ENCODE peak calls at places on chromosome 15, in five cellular contexts. B is IMR-90, Y is SK-N-SH, P is A549, L is K562. V is an unnamed sample.

GRCh38 chr15:79593119-79593869 is 161.2 kb downstream of the MINAR1 start:
- DNase-seq in L (no peak), Y (no peak), B (peak; percentile 22), P (peak; percentile 32), V (no peak)

GRCh38 chr15:95394186-95395067 is 936.1 kb upstream of the NR2F2 start:
- DNase-seq in P (no peak), Y (no peak), B (peak; percentile 82), L (no peak), V (no peak)

GRCh38 chr15:100721758-100722550 is 119.6 kb downstream of the ASB7 start:
- DNase-seq in L (no peak), P (peak; percentile 98), Y (no peak), B (peak; percentile 100), V (no peak)

GRCh38 chr15:45759910-45760309 is 125.1 kb downstream of the SQOR start:
- DNase-seq in L (no peak), B (no peak), P (no peak), Y (no peak), V (no peak)

GRCh38 chr15:37100109-37100873 is at the start of gene MEIS2:
- DNase-seq in B (peak; percentile 96), P (peak; percentile 93), Y (peak; percentile 97), L (peak; percentile 94), V (peak; percentile 37)

GRCh38 chr15:40941528-40942336 is 11.5 kb upstream of the CHAC1 start:
- DNase-seq in Y (peak; percentile 97), L (peak; percentile 95), P (peak; percentile 58), B (peak; percentile 73), V (no peak)

GRCh38 chr15:83581381-83581780 is 72.5 kb upstream of the ADAMTSL3 start:
- DNase-seq in B (no peak), P (no peak), Y (no peak), L (no peak), V (no peak)

GRCh38 chr15:100111103-100112060 is 230.4 kb downstream of the ADAMTS17 start:
- DNase-seq in P (peak; percentile 30), Y (no peak), L (no peak), B (peak; percentile 88), V (no peak)

GRCh38 chr15:56325186-56325585 is 40.0 kb upstream of the TEX9 start:
- DNase-seq in L (no peak), P (peak; percentile 9), Y (no peak), B (peak; percentile 33), V (no peak)

GRCh38 chr15:47434641-47435040 is 282.7 kb upstream of the SEMA6D start:
- DNase-seq in L (no peak), Y (no peak), P (no peak), B (peak; percentile 76), V (no peak)

GRCh38 chr15:96054606-96055005 is 275.9 kb upstream of the NR2F2 start:
- DNase-seq in P (no peak), L (no peak), Y (no peak), B (peak; percentile 77), V (no peak)

GRCh38 chr15:53359038-53359437 is 400.4 kb downstream of the WDR72 start:
- DNase-seq in B (no peak), L (no peak), P (no peak), Y (no peak), V (no peak)

GRCh38 chr15:78925076-78925624 is 19.7 kb downstream of the CTSH start:
- DNase-seq in P (no peak), B (no peak), Y (no peak), L (no peak), V (no peak)

GRCh38 chr15:101449471-101450425 is 39.8 kb downstream of the PCSK6 start:
- DNase-seq in Y (no peak), P (no peak), B (no peak), L (no peak), V (no peak)

GRCh38 chr15:83320404-83320803 is 35.9 kb upstream of the BNC1 start:
- DNase-seq in B (peak; percentile 55), L (no peak), Y (no peak), P (peak; percentile 42), V (no peak)

GRCh38 chr15:70463453-70463834 is 299.9 kb downstream of the UACA start:
- DNase-seq in P (no peak), Y (no peak), L (peak; percentile 66), B (no peak), V (no peak)

GRCh38 chr15:42843699-42844098 is 76.9 kb downstream of the TTBK2 start:
- DNase-seq in P (no peak), B (no peak), L (no peak), Y (no peak), V (no peak)

GRCh38 chr15:75407083-75407482 is 38.7 kb upstream of the MAN2C1 start:
- DNase-seq in B (no peak), Y (no peak), P (no peak), L (no peak), V (no peak)

GRCh38 chr15:100707229-100707628 is 104.8 kb downstream of the ASB7 start:
- DNase-seq in P (no peak), Y (no peak), B (no peak), L (no peak), V (no peak)

GRCh38 chr15:101159096-101159935 is 92.5 kb downstream of the CHSY1 start:
- DNase-seq in B (no peak), L (no peak), P (no peak), Y (no peak), V (no peak)

GRCh38 chr15:78979456-78980320 is 34.8 kb upstream of the CTSH start:
- DNase-seq in B (peak; percentile 81), P (peak; percentile 92), L (peak; percentile 73), Y (peak; percentile 83), V (peak; percentile 66)

GRCh38 chr15:36808401-36809160 is 229.2 kb downstream of the CDIN1 start:
- DNase-seq in B (peak; percentile 25), L (no peak), Y (no peak), P (peak; percentile 13), V (no peak)

GRCh38 chr15:32824777-32825176 is 107.0 kb downstream of the GREM1 start:
- DNase-seq in Y (no peak), L (no peak), B (peak; percentile 92), P (peak; percentile 89), V (no peak)

GRCh38 chr15:60408438-60409105 is 10.8 kb upstream of the ANXA2 start:
- DNase-seq in Y (no peak), L (no peak), P (peak; percentile 92), B (peak; percentile 88), V (no peak)

GRCh38 chr15:60406513-60407124 is 8.8 kb upstream of the ANXA2 start:
- DNase-seq in Y (no peak), P (no peak), L (no peak), B (no peak), V (no peak)

GRCh38 chr15:60405405-60405804 is 7.6 kb upstream of the ANXA2 start:
- DNase-seq in Y (no peak), L (no peak), P (no peak), B (no peak), V (no peak)

GRCh38 chr15:60412026-60412425 is 14.2 kb upstream of the ANXA2 start:
- DNase-seq in Y (no peak), P (no peak), L (no peak), B (no peak), V (no peak)

DNA sequence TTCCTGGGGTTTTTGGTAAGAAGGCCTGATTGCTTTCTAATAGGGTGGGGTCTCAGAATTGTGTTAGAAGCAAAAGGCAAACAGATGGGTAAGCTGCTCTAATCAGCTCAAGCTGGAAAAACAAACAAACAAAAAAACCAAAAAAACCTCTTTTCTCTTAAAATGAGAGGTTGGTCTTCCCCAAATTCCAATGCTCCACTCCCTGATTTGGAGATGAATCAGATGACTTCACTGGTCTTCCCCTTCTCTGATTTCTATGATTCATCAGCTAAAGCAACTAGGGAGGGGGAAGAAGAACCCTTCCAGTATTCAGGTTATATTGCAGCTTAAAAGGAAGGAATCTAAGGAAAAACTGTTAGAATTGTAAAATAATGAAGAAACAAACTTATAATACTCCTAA is 9.6 kb upstream of the ANXA2 start:
- DNase-seq in P (peak; percentile 93), Y (no peak), L (no peak), B (peak; percentile 91), V (no peak)
- TF ChIP-seq RCOR1 in P (no peak), Y (no peak), L (no peak), B (no peak), V (no peak)

DNA sequence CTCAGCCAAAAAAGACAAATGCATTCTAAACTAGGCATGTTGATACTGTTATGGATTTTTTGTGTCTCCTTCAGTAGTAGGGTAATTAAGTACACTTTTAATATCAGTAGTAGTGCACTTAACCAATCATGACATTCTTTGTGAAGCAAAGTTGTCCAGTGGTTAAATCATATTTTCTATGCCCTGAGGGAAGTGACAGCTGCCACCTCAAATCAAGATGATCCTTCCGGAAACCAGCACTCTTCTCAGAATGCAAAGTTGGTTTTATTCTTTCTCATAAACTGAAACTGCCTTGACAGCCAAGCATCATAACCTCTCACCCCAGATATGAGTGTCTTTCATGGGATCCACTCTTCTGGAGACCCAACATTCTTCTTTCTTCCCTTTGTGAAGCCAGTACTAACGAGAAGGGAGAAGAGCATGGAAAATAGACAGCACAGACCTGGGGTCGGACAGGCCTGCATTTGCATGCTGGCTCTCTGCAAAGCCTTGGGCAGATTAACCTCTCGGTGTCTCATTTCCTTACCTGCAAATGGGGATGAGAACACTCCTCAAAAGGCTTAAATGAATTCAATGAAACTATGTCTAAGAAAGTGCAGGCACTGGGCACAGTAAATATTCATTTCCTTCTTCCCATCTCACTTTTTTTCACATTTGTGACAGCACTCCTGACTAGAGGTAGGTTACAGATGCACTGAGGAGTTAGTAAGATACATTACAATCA is 13.2 kb downstream of the AAGAB start:
- DNase-seq in B (no peak), L (no peak), P (no peak), Y (no peak), V (peak; percentile 80)
- TF ChIP-seq RCOR1 in B (no peak), L (no peak), P (no peak), Y (no peak), V (no peak)

GRCh38 chr15:63679588-63679987 is 82.4 kb downstream of the FBXL22 start:
- DNase-seq in P (no peak), L (no peak), B (no peak), Y (no peak), V (no peak)
- TF ChIP-seq RCOR1 in P (no peak), L (no peak), B (no peak), Y (no peak), V (no peak)

DNA sequence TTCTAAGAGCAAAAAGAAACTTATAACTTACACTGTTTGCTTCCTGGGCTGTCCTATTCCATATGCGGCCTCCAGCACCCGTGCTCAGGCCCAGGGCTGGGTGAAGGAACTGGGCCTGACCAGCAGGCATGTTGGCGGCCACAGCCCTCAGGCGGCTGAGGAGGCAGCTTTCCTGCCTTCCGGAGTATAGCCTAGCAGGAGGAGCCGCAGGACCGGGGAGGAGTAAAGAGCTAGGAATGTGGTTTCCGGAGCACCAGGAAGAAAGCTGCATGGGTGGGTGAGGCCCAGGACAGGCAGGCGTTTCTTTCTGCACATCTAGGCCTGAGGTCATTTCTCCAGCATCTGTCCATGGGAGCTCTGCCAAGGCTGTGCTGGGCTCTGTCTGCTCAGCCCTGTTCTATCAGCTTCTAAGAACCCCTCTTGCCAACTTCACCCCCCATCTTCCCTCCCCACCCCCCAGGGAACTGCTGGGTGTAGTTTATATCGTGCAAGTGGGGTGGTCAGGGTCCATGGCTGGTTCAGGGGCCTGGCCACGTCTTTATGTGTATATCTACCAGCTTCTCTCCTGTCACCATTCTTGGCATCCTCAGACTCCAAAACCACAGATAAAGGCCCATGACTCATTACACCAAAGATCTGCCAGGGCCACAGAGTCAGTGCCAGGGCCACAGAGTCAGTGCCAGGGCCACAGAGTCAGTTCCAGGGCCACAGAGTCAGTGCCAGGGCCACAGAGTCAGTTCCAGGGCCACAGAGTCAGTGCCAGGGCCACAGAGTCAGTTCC is 7.8 kb upstream of the KIF7 start:
- DNase-seq in B (peak; percentile 92), P (no peak), L (no peak), Y (no peak), V (no peak)
- TF ChIP-seq RCOR1 in B (no peak), P (no peak), L (no peak), Y (no peak), V (no peak)

V was measured in GM12878.